ENCODE peak calls at places on chromosomes 3 and 15, in seven cellular contexts. H is mesendoderm, R is IMR-90, W is H1, K is neuronal stem cell, G is mesenchymal stem cell, T is trophoblast cell. N is an unnamed sample.

GRCh38 chr3:14424711-14425573 is 22.5 kb downstream of the SLC6A6 start:
- DNase-seq in H (peak; percentile 51), R (peak; percentile 73), W (no peak), K (no peak), G (peak; percentile 67), T (no peak), N (no peak)

GRCh38 chr15:55710286-55710685 is 32.7 kb downstream of the PRTG start:
- DNase-seq in H (no peak), R (no peak), W (no peak), K (no peak), G (no peak), T (no peak), N (no peak)

GRCh38 chr3:48151058-48151806 is 37.0 kb downstream of the CDC25A start:
- DNase-seq in H (peak; percentile 96), R (peak; percentile 87), W (peak; percentile 90), K (peak; percentile 78), G (peak; percentile 89), T (peak; percentile 75), N (peak; percentile 93)

GRCh38 chr3:192169332-192169915 is 557.9 kb downstream of the FGF12 start:
- DNase-seq in H (no peak), R (no peak), W (no peak), K (no peak), G (no peak), T (no peak), N (no peak)

GRCh38 chr3:77620009-77620408 is 580.1 kb downstream of the ROBO2 start:
- DNase-seq in H (no peak), R (peak; percentile 24), W (no peak), K (no peak), G (peak; percentile 14), T (no peak), N (no peak)

GRCh38 chr3:132535575-132536441 is 61.3 kb upstream of the ACKR4 start:
- DNase-seq in H (peak; percentile 86), R (peak; percentile 90), W (peak; percentile 67), K (peak; percentile 54), G (peak; percentile 83), T (peak; percentile 82), N (peak; percentile 67)

GRCh38 chr3:43323541-43323940 is 37.2 kb downstream of the SNRK start:
- DNase-seq in H (no peak), R (no peak), W (no peak), K (no peak), G (no peak), T (no peak), N (no peak)

GRCh38 chr15:61410656-61411055 is 181.6 kb upstream of the RORA start:
- DNase-seq in H (peak; percentile 21), R (peak; percentile 2), W (no peak), K (no peak), G (no peak), T (no peak), N (no peak)

GRCh38 chr3:138043266-138044029 is 33.5 kb downstream of the CLDN18 start:
- DNase-seq in H (no peak), R (peak; percentile 93), W (no peak), K (no peak), G (peak; percentile 32), T (peak; percentile 66), N (no peak)

GRCh38 chr3:42443292-42443691 is 32.9 kb upstream of the LYZL4 start:
- DNase-seq in H (no peak), R (no peak), W (no peak), K (no peak), G (no peak), T (no peak), N (no peak)

GRCh38 chr3:133831966-133832801 is 26.6 kb downstream of the SRPRB start:
- DNase-seq in H (peak; percentile 17), R (no peak), W (peak; percentile 42), K (no peak), G (no peak), T (no peak), N (no peak)

GRCh38 chr15:64144565-64145281 is 6.8 kb upstream of the SNX22 start:
- DNase-seq in H (no peak), R (no peak), W (no peak), K (no peak), G (no peak), T (no peak), N (no peak)

GRCh38 chr3:184058029-184058428 is 5.2 kb downstream of the HTR3C start:
- DNase-seq in H (no peak), R (peak; percentile 45), W (no peak), K (no peak), G (no peak), T (no peak), N (no peak)

GRCh38 chr3:55676643-55677042 is 189.5 kb upstream of the WNT5A start:
- DNase-seq in H (no peak), R (no peak), W (no peak), K (no peak), G (no peak), T (no peak), N (no peak)

GRCh38 chr3:160893207-160893606 is 137.2 kb downstream of the PPM1L start:
- DNase-seq in H (no peak), R (no peak), W (no peak), K (no peak), G (no peak), T (peak; percentile 16), N (no peak)

GRCh38 chr3:134737520-134737919 is 57.5 kb upstream of the EPHB1 start:
- DNase-seq in H (peak; percentile 65), R (no peak), W (no peak), K (no peak), G (no peak), T (no peak), N (no peak)

GRCh38 chr3:10320320-10320677 is 613 bp downstream of the SEC13 start:
- DNase-seq in H (peak; percentile 24), R (no peak), W (no peak), K (no peak), G (no peak), T (no peak), N (no peak)

GRCh38 chr3:104514776-104515175 is 851.9 kb upstream of the ALCAM start:
- DNase-seq in H (no peak), R (no peak), W (no peak), K (no peak), G (no peak), T (no peak), N (no peak)

DNA sequence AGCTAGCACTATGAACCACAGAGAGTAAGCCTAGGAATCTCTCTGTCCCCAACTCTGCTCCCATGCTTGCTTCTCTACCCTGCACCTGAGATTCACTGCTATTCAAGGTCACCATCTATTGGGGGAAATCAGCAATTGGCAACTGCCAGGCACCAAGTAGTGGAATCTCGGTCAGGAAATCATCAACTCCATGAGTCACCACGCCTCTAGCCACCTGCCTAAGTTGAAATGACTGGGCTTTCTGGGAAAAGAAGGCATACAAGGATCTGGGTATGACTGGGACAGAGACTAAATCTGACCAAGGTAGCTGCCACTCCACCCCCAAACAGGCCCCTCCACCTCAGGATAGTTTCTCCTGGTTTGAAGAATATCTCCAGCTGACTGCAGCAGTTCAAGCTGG is 464.1 kb upstream of the CBLB start:
- DNase-seq in H (peak; percentile 73), R (peak; percentile 10), W (no peak), K (no peak), G (no peak), T (peak; percentile 86), N (peak; percentile 34)
- H2BK5ac ChIP-seq in H (no peak overlapping the region), R (no peak overlapping the region), W (no peak overlapping the region), K (no peak overlapping the region), G (no peak overlapping the region), T (no peak overlapping the region), N (no peak overlapping the region)

GRCh38 chr3:35724106-35724505 is 84.8 kb downstream of the ARPP21 start:
- DNase-seq in H (no peak), R (no peak), W (no peak), K (no peak), G (no peak), T (no peak), N (no peak)
- H2BK5ac ChIP-seq in H (no peak overlapping the region), R (no peak overlapping the region), W (no peak overlapping the region), K (no peak overlapping the region), G (no peak overlapping the region), T (no peak overlapping the region), N (no peak overlapping the region)

GRCh38 chr3:108331792-108332191 is 35.4 kb downstream of the HHLA2 start:
- DNase-seq in H (no peak), R (no peak), W (no peak), K (no peak), G (no peak), T (no peak), N (no peak)

GRCh38 chr3:108329947-108330346 is 33.6 kb downstream of the HHLA2 start:
- DNase-seq in H (no peak), R (no peak), W (no peak), K (no peak), G (no peak), T (no peak), N (no peak)

GRCh38 chr3:108329087-108329486 is 32.7 kb downstream of the HHLA2 start:
- DNase-seq in H (no peak), R (no peak), W (no peak), K (no peak), G (no peak), T (no peak), N (no peak)

GRCh38 chr3:108327168-108327567 is 30.8 kb downstream of the HHLA2 start:
- DNase-seq in H (no peak), R (no peak), W (no peak), K (no peak), G (no peak), T (no peak), N (no peak)

DNA sequence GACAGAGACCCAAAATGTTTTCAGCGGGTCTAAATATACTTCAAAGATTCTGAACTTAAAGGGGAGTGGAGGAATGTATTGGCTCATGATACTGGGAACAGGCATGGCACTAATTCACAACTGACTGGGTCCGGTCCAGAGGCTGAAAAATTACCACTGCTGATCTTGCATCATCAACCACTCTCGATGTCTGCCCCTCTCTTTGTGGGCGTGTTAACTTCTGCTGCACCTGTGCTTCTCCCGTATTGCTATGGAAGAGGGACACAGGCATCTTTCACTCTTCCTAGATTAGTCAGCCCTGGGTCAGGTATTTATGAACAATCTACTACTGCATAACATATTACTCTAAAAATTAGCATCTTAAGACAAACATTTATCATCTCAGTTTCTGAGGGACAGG is 33.2 kb downstream of the HHLA2 start:
- DNase-seq in H (no peak), R (no peak), W (no peak), K (no peak), G (no peak), T (no peak), N (no peak)
- H2BK5ac ChIP-seq in H (no peak overlapping the region), R (no peak overlapping the region), W (no peak overlapping the region), K (no peak overlapping the region), G (no peak overlapping the region), T (no peak overlapping the region), N (no peak overlapping the region)

GRCh38 chr3:45275006-45275704 is 49.1 kb upstream of the TMEM158 start:
- DNase-seq in H (peak; percentile 73), R (no peak), W (no peak), K (no peak), G (no peak), T (no peak), N (no peak)

GRCh38 chr3:45280971-45281370 is 54.9 kb upstream of the TMEM158 start:
- DNase-seq in H (no peak), R (no peak), W (no peak), K (no peak), G (no peak), T (no peak), N (no peak)

GRCh38 chr3:45277636-45278035 is 51.5 kb upstream of the TMEM158 start:
- DNase-seq in H (peak; percentile 10), R (no peak), W (no peak), K (no peak), G (no peak), T (no peak), N (no peak)

DNA sequence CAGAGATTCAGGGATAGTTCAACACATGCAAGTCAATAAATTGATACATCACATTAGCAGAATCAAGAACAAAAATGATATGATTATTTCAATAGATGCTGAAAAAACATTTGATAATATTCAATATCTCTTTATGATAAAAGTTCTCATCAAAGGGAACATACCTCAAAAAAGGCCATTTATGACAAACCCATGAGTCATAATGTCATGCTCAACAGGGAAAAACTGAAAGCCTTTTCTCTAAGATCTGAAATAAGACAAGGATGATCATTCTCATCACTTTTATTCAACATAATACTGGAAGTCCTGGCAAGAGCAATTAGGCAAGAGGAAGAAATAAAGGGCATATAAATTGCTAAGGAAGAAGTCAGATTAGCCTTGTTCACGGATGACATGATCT is 54.1 kb upstream of the TMEM158 start:
- DNase-seq in H (no peak), R (no peak), W (no peak), K (no peak), G (no peak), T (no peak), N (no peak)
- H2BK5ac ChIP-seq in H (no peak overlapping the region), R (no peak overlapping the region), W (no peak overlapping the region), K (no peak overlapping the region), G (no peak overlapping the region), T (no peak overlapping the region), N (no peak overlapping the region)

N was measured in H9.